ENCODE peak calls at places on chromosomes 7 and 10, in eight cellular contexts. One of them, this sample, is unnamed.

GRCh38 chr10:97307441-97307840 is 11.6 kb upstream of the FRAT1 start:
- DNase-seq in transverse colon: no peak
- DNase-seq in kidney: no peak
- DNase-seq in WTC11: no peak
- DNase-seq in breast epithelium: no peak
- DNase-seq in RWPE1: no peak
- DNase-seq in PC-9: no peak
- DNase-seq in GM12865: no peak
- DNase-seq in this sample: no peak

GRCh38 chr10:124476043-124476725 is 14.6 kb downstream of the LHPP start:
- DNase-seq in RWPE1: no peak
- DNase-seq in GM12865: no peak
- DNase-seq in WTC11: no peak
- DNase-seq in transverse colon: no peak
- DNase-seq in PC-9: no peak
- DNase-seq in breast epithelium: no peak
- DNase-seq in kidney: peak
- DNase-seq in this sample: no peak

GRCh38 chr10:60312818-60313588 is 76.7 kb downstream of the ANK3 start:
- DNase-seq in kidney: no peak
- DNase-seq in transverse colon: no peak
- DNase-seq in PC-9: peak
- DNase-seq in RWPE1: peak
- DNase-seq in WTC11: no peak
- DNase-seq in GM12865: no peak
- DNase-seq in breast epithelium: no peak
- DNase-seq in this sample: no peak

GRCh38 chr10:17409170-17409733 is 45.1 kb downstream of the ST8SIA6 start:
- DNase-seq in breast epithelium: no peak
- DNase-seq in WTC11: no peak
- DNase-seq in PC-9: peak
- DNase-seq in GM12865: peak
- DNase-seq in transverse colon: no peak
- DNase-seq in kidney: no peak
- DNase-seq in RWPE1: no peak
- DNase-seq in this sample: no peak

GRCh38 chr7:29564455-29565185 is 985 bp downstream of the PRR15 start:
- DNase-seq in GM12865: no peak
- DNase-seq in WTC11: peak
- DNase-seq in transverse colon: peak
- DNase-seq in RWPE1: peak
- DNase-seq in breast epithelium: peak
- DNase-seq in kidney: peak
- DNase-seq in PC-9: peak
- DNase-seq in this sample: no peak

GRCh38 chr7:45888993-45889366 is 692 bp downstream of the IGFBP1 start:
- DNase-seq in transverse colon: no peak
- DNase-seq in WTC11: no peak
- DNase-seq in kidney: peak
- DNase-seq in RWPE1: no peak
- DNase-seq in PC-9: no peak
- DNase-seq in breast epithelium: no peak
- DNase-seq in GM12865: no peak
- DNase-seq in this sample: no peak

GRCh38 chr7:116772423-116772852 is 89.9 kb upstream of the CAPZA2 start:
- DNase-seq in breast epithelium: no peak
- DNase-seq in WTC11: no peak
- DNase-seq in GM12865: no peak
- DNase-seq in kidney: no peak
- DNase-seq in PC-9: no peak
- DNase-seq in transverse colon: no peak
- DNase-seq in RWPE1: peak
- DNase-seq in this sample: no peak

GRCh38 chr7:82430518-82431465 is 12.8 kb downstream of the CACNA2D1 start:
- DNase-seq in GM12865: no peak
- DNase-seq in kidney: no peak
- DNase-seq in breast epithelium: no peak
- DNase-seq in PC-9: no peak
- DNase-seq in WTC11: no peak
- DNase-seq in transverse colon: no peak
- DNase-seq in RWPE1: no peak
- DNase-seq in this sample: no peak

GRCh38 chr10:12500406-12501303 is 151.3 kb downstream of the CAMK1D start:
- DNase-seq in RWPE1: no peak
- DNase-seq in breast epithelium: no peak
- DNase-seq in PC-9: peak
- DNase-seq in GM12865: no peak
- DNase-seq in kidney: peak
- DNase-seq in transverse colon: no peak
- DNase-seq in WTC11: no peak
- DNase-seq in this sample: no peak

GRCh38 chr7:45593121-45593541 is 19.0 kb downstream of the ADCY1 start:
- DNase-seq in RWPE1: no peak
- DNase-seq in PC-9: no peak
- DNase-seq in GM12865: no peak
- DNase-seq in breast epithelium: no peak
- DNase-seq in kidney: peak
- DNase-seq in WTC11: no peak
- DNase-seq in transverse colon: no peak
- DNase-seq in this sample: no peak

GRCh38 chr10:102101152-102101551 is 19.0 kb downstream of the LDB1 start:
- DNase-seq in RWPE1: no peak
- DNase-seq in GM12865: no peak
- DNase-seq in kidney: no peak
- DNase-seq in breast epithelium: no peak
- DNase-seq in WTC11: no peak
- DNase-seq in transverse colon: no peak
- DNase-seq in PC-9: no peak
- DNase-seq in this sample: no peak
- TF ChIP-seq CTCF in RWPE1: no peak
- TF ChIP-seq CTCF in GM12865: no peak
- TF ChIP-seq CTCF in kidney: no peak
- TF ChIP-seq CTCF in breast epithelium: no peak
- TF ChIP-seq CTCF in WTC11: no peak
- TF ChIP-seq CTCF in transverse colon: no peak
- TF ChIP-seq CTCF in PC-9: peak
- TF ChIP-seq CTCF in this sample: no peak

GRCh38 chr7:50022451-50022850 is 70.6 kb downstream of the ZPBP start:
- DNase-seq in kidney: no peak
- DNase-seq in WTC11: no peak
- DNase-seq in PC-9: no peak
- DNase-seq in RWPE1: no peak
- DNase-seq in GM12865: no peak
- DNase-seq in breast epithelium: no peak
- DNase-seq in transverse colon: no peak
- DNase-seq in this sample: no peak
- TF ChIP-seq CTCF in kidney: no peak
- TF ChIP-seq CTCF in WTC11: no peak
- TF ChIP-seq CTCF in PC-9: no peak
- TF ChIP-seq CTCF in RWPE1: no peak
- TF ChIP-seq CTCF in GM12865: no peak
- TF ChIP-seq CTCF in breast epithelium: no peak
- TF ChIP-seq CTCF in transverse colon: no peak
- TF ChIP-seq CTCF in this sample: no peak

GRCh38 chr10:110307805-110308204 is 3.1 kb upstream of the SMNDC1 start:
- DNase-seq in transverse colon: no peak
- DNase-seq in breast epithelium: no peak
- DNase-seq in RWPE1: no peak
- DNase-seq in PC-9: no peak
- DNase-seq in GM12865: no peak
- DNase-seq in WTC11: no peak
- DNase-seq in kidney: no peak
- DNase-seq in this sample: no peak

GRCh38 chr10:110311357-110311949 is 6.7 kb upstream of the SMNDC1 start:
- DNase-seq in breast epithelium: peak
- DNase-seq in kidney: no peak
- DNase-seq in WTC11: peak
- DNase-seq in transverse colon: peak
- DNase-seq in PC-9: peak
- DNase-seq in RWPE1: peak
- DNase-seq in GM12865: peak
- DNase-seq in this sample: no peak

GRCh38 chr10:110313674-110314073 is 9.0 kb upstream of the SMNDC1 start:
- DNase-seq in WTC11: no peak
- DNase-seq in GM12865: no peak
- DNase-seq in transverse colon: no peak
- DNase-seq in RWPE1: no peak
- DNase-seq in breast epithelium: no peak
- DNase-seq in PC-9: no peak
- DNase-seq in kidney: no peak
- DNase-seq in this sample: no peak

GRCh38 chr10:110312206-110312605 is 7.5 kb upstream of the SMNDC1 start:
- DNase-seq in kidney: no peak
- DNase-seq in RWPE1: no peak
- DNase-seq in breast epithelium: no peak
- DNase-seq in GM12865: no peak
- DNase-seq in WTC11: no peak
- DNase-seq in transverse colon: no peak
- DNase-seq in PC-9: no peak
- DNase-seq in this sample: no peak

DNA sequence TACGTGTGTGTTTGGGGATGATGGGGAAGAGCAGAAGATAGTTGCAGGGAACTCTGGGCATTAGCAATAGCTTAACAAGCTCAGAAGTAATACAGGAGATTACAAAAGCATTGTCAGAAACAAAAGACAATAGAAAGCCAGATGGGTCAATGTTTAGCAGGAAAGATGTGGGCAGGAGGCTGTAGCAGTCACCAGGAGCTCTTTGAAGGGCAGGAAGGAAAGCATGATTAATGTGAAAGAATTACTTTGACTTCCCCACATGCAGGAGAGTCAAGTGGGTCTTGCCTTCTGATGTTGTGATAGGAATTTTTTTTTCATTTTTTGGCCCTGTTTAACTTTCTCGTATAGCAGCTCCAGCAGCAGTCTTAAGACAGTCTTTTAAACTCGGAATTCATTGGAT is 6.0 kb upstream of the SMNDC1 start:
- DNase-seq in breast epithelium: no peak
- DNase-seq in GM12865: no peak
- DNase-seq in PC-9: no peak
- DNase-seq in WTC11: no peak
- DNase-seq in RWPE1: no peak
- DNase-seq in transverse colon: no peak
- DNase-seq in kidney: no peak
- DNase-seq in this sample: no peak
- TF ChIP-seq CTCF in breast epithelium: no peak
- TF ChIP-seq CTCF in GM12865: no peak
- TF ChIP-seq CTCF in PC-9: no peak
- TF ChIP-seq CTCF in WTC11: no peak
- TF ChIP-seq CTCF in RWPE1: no peak
- TF ChIP-seq CTCF in transverse colon: no peak
- TF ChIP-seq CTCF in kidney: no peak
- TF ChIP-seq CTCF in this sample: no peak

GRCh38 chr10:90592903-90593302 is 264.9 kb downstream of the HTR7 start:
- DNase-seq in kidney: peak
- DNase-seq in GM12865: peak
- DNase-seq in PC-9: peak
- DNase-seq in WTC11: peak
- DNase-seq in transverse colon: no peak
- DNase-seq in breast epithelium: peak
- DNase-seq in RWPE1: peak
- DNase-seq in this sample: no peak
- TF ChIP-seq CTCF in kidney: no peak
- TF ChIP-seq CTCF in GM12865: peak
- TF ChIP-seq CTCF in PC-9: peak
- TF ChIP-seq CTCF in WTC11: peak
- TF ChIP-seq CTCF in transverse colon: peak
- TF ChIP-seq CTCF in breast epithelium: no peak
- TF ChIP-seq CTCF in RWPE1: peak
- TF ChIP-seq CTCF in this sample: no peak

DNA sequence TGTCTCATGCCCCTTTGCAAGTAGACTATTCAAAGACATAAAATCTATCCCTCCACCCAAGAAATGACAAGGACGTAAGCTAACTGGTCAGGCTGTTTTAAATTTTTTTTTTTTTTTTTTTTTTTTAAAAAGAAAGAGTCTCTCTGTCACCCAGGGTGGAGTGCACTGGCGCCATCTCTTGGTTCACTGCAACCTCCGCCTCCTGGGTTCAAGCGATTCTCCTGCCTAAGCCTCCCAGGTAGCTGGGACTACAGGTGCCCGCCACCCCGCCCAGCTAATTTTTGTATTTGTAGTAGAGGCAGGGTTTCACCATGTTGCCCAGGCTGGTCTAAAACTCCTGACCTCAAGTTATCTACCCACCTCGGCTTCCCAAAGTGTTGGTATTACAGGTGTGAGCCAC is 11.2 kb downstream of the TRA2A start:
- DNase-seq in kidney: no peak
- DNase-seq in WTC11: peak
- DNase-seq in transverse colon: no peak
- DNase-seq in PC-9: no peak
- DNase-seq in RWPE1: no peak
- DNase-seq in breast epithelium: no peak
- DNase-seq in GM12865: no peak
- DNase-seq in this sample: no peak
- TF ChIP-seq CTCF in kidney: no peak
- TF ChIP-seq CTCF in WTC11: no peak
- TF ChIP-seq CTCF in transverse colon: no peak
- TF ChIP-seq CTCF in PC-9: peak
- TF ChIP-seq CTCF in RWPE1: peak
- TF ChIP-seq CTCF in breast epithelium: no peak
- TF ChIP-seq CTCF in GM12865: no peak
- TF ChIP-seq CTCF in this sample: no peak

This sample was measured in activated B cell treated with CpG ODN at 0.5 μM for 24 hours.